ENCODE peak calls at places on chromosome 1, in ten cellular contexts. J is neural progenitor cell; T is testis; K is dorsolateral prefrontal cortex; E is lower lobe of right lung; A is heart right ventricle; D is fibroblast of pulmonary artery; Z is AG04450; P is CD8-positive, alpha-beta T cell; R is cardiac muscle cell. Y is an unnamed sample.

GRCh38 chr1:237814319-237814924 is 76.3 kb downstream of the ZP4 start:
- DNase-seq in J (peak; percentile 64), T (no peak), K (no peak), E (no peak), A (no peak), D (peak; percentile 19), Z (no peak), P (no peak), R (peak; percentile 32), Y (peak; percentile 8)

GRCh38 chr1:181161170-181161870 is 72.8 kb downstream of the IER5 start:
- DNase-seq in J (no peak), T (no peak), K (peak; percentile 62), E (no peak), A (no peak), D (peak; percentile 38), Z (no peak), P (no peak), R (no peak), Y (no peak)

GRCh38 chr1:59707216-59707615 is 107.5 kb upstream of the HOOK1 start:
- DNase-seq in J (no peak), T (peak; percentile 40), K (peak; percentile 56), E (no peak), A (no peak), D (peak; percentile 96), Z (peak; percentile 89), P (no peak), R (peak; percentile 96), Y (peak; percentile 98)

GRCh38 chr1:7705048-7705907 is 65.8 kb upstream of the VAMP3 start:
- DNase-seq in J (peak; percentile 55), T (peak; percentile 70), K (peak; percentile 79), E (peak; percentile 71), A (peak; percentile 33), D (no peak), Z (no peak), P (peak; percentile 59), R (no peak), Y (no peak)

GRCh38 chr1:211198111-211198510 is 61.1 kb upstream of the RCOR3 start:
- DNase-seq in J (no peak), T (no peak), K (no peak), E (no peak), A (no peak), D (peak; percentile 70), Z (no peak), P (no peak), R (peak; percentile 73), Y (peak; percentile 10)

GRCh38 chr1:157803851-157804250 is 16.1 kb downstream of the FCRL1 start:
- DNase-seq in J (no peak), T (no peak), K (no peak), E (peak; percentile 61), A (no peak), D (no peak), Z (no peak), P (no peak), R (no peak), Y (no peak)

GRCh38 chr1:223700388-223700918 is 11.9 kb upstream of the CAPN2 start:
- DNase-seq in J (no peak), T (no peak), K (no peak), E (no peak), A (no peak), D (peak; percentile 60), Z (no peak), P (no peak), R (peak; percentile 73), Y (peak; percentile 54)

GRCh38 chr1:26017606-26018005 is 4.0 kb upstream of the EXTL1 start:
- DNase-seq in J (no peak), T (no peak), K (no peak), E (no peak), A (no peak), D (no peak), Z (peak; percentile 36), P (no peak), R (no peak), Y (no peak)

GRCh38 chr1:89633103-89633744 is at the start of gene LRRC8C:
- DNase-seq in J (peak; percentile 76), T (peak; percentile 63), K (peak; percentile 76), E (peak; percentile 77), A (peak; percentile 71), D (peak; percentile 58), Z (no peak), P (peak; percentile 80), R (peak; percentile 66), Y (peak; percentile 57)

GRCh38 chr1:94317790-94318188 is 80.4 kb upstream of the ARHGAP29 start:
- DNase-seq in J (no peak), T (no peak), K (no peak), E (no peak), A (no peak), D (no peak), Z (no peak), P (no peak), R (no peak), Y (peak; percentile 53)

GRCh38 chr1:161223805-161224694 is 622 bp upstream of the APOA2 start:
- DNase-seq in J (no peak), T (no peak), K (no peak), E (no peak), A (no peak), D (no peak), Z (no peak), P (no peak), R (no peak), Y (no peak)

GRCh38 chr1:33634806-33635205 is 162.4 kb downstream of the ZSCAN20 start:
- DNase-seq in J (peak; percentile 77), T (peak; percentile 58), K (no peak), E (no peak), A (no peak), D (peak; percentile 20), Z (no peak), P (peak; percentile 44), R (peak; percentile 36), Y (peak; percentile 18)

GRCh38 chr1:111289371-111289770 is 1.3 kb upstream of the CHIA start:
- DNase-seq in J (no peak), T (no peak), K (no peak), E (no peak), A (no peak), D (no peak), Z (no peak), P (no peak), R (no peak), Y (no peak)

DNA sequence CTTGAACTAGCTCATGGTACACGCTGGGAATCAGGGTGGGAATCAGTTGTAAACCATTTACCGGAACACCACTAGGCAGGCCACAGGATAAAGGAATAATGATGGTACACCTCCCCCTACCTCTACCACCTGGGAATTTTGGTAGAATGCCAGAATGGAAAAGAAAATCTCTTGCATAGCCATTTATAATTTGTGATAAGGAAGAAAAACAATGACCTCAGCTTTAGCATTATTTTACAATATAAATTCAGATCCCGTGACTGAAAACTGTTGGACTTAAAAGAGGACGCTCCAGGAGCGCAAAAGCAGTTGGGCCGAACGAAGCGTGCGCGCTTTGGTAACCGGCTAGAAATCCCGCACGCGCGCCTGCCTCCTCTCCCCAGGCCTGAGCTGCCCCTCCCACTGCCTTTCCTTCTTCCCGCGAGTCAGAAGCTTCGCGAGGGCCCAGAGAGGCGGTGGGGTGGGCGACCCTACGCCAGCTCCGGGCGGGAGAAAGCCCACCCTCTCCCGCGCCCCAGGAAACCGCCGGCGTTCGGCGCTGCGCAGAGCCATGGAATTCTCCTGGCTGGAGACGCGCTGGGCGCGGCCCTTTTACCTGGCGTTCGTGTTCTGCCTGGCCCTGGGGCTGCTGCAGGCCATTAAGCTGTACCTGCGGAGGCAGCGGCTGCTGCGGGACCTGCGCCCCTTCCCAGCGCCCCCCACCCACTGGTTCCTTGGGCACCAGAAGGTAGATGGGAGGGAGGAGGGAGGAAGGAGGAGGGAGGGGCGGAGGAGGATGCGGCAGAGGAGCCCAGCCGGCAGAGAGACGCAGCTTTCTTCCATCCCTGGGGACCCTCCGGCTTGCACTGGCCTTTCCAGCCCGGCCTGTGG is at the start of gene CYP4X1:
- DNase-seq in J (peak; percentile 62), T (peak; percentile 65), K (peak; percentile 66), E (peak; percentile 59), A (peak; percentile 66), D (peak; percentile 47), Z (no peak), P (no peak), R (peak; percentile 64), Y (no peak)
- H3K4me3 ChIP-seq in J (peak within 1 kb of the TSS; percentile 62), T (peak within 1 kb of the TSS; percentile 37), K (peak within 1 kb of the TSS; percentile 54), E (peak within 1 kb of the TSS; percentile 54), A (peak within 1 kb of the TSS; percentile 34), D (peak within 1 kb of the TSS; percentile 46), Z (no peak within 1 kb of the TSS), P (no peak within 1 kb of the TSS), R (peak within 1 kb of the TSS; percentile 11), Y (no peak within 1 kb of the TSS)

DNA sequence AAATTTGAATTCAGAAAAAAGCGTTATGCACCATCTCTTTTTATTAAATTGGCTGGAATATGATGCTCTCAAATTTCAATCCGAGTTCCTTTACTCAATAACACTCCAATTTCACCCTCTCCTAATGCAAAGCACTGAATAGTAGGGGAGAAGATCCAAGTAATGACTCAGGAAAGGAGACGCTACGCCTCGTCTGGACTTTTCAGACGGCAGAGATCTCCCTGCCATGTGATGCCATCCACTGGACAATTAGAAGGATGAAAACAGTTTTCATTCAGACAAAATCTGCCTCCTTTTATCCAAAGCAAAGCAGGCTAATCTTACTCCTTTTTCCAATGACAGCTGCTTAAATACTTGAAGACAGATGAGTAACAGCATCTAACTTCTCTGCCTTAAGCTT is 242.4 kb upstream of the GREM2 start:
- DNase-seq in J (no peak), T (no peak), K (no peak), E (no peak), A (no peak), D (peak; percentile 23), Z (no peak), P (no peak), R (peak; percentile 11), Y (no peak)
- TF ChIP-seq CTCF in J (no peak), T (no peak), K (no peak), E (no peak), A (no peak), D (no peak), Z (no peak), P (no peak), R (no peak), Y (no peak)

DNA sequence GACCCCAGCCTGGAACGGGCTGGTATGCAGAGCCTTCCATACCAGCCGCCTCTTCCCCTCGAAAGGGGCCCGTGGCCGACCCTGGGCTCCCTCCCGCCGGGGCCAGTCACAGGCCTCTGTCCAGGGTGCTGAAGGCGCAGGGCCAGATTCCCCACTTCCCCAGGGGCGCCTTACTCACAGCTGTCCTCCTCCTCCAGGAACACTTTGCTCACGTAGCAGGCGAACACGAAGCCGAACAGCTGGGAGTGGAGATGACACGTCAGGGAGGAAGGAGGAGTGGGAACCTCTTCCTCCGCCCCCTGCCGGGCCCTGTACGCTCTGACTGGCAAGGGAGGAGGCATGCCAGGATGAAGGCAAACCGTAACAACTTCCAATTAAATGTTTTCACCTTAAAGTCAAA is 57.3 kb downstream of the NKAIN1 start:
- DNase-seq in J (peak; percentile 90), T (peak; percentile 85), K (peak; percentile 85), E (peak; percentile 58), A (peak; percentile 78), D (peak; percentile 95), Z (peak; percentile 89), P (peak; percentile 69), R (peak; percentile 95), Y (peak; percentile 95)
- H3K4me3 ChIP-seq in J (no peak overlapping the region), T (peak overlapping the region; percentile 32), K (peak overlapping the region; percentile 26), E (peak overlapping the region; percentile 13), A (peak overlapping the region; percentile 16), D (peak overlapping the region; percentile 25), Z (peak overlapping the region; percentile 10), P (no peak overlapping the region), R (no peak overlapping the region), Y (peak overlapping the region; percentile 45)

DNA sequence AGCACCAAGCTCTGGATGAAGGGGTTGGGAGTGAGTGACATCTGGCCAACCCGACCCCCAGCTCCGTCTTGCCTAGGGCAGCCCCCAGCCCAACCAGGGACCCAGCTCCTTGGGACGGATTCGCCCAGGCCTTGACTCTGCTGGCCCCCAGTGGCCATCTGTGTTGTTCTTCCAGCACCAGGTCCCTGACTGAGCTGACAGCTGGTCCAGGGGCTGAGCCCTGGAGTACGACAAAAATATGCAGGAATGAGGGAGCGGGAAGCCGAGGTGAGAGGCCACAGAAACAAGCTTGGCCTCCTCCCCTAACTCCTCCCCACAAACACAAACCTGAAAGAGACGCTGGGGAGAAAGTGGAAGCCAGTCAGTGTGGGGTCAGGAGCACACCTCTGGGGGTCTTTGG is 55.0 kb upstream of the PAX7 start:
- DNase-seq in J (peak; percentile 90), T (peak; percentile 81), K (peak; percentile 70), E (peak; percentile 79), A (peak; percentile 75), D (peak; percentile 35), Z (no peak), P (peak; percentile 61), R (peak; percentile 46), Y (peak; percentile 39)
- TF ChIP-seq CTCF in J (peak; percentile 87), T (peak; percentile 79), K (peak; percentile 62), E (peak; percentile 86), A (peak; percentile 45), D (peak; percentile 59), Z (peak; percentile 70), P (no peak), R (peak; percentile 65), Y (peak; percentile 86)